ENCODE peak calls at places on chromosomes 16 and 17, in seven cellular contexts. Q is CD8-positive, alpha-beta T cell; D is stimulated activated CD4-positive, alpha-beta T cell treated with anti-CD3 and anti-CD28 coated beads, Interleukin-4, amount 100 ng/mL, for 24 hours; Z is NCI-H1048; S is neural crest cell; U is fibroblast of mammary gland; V is lower leg skin. X is an unnamed sample.

GRCh38 chr17:41547921-41548843 is 20.1 kb upstream of the KRT19 start:
- DNase-seq in V (peak; percentile 92), D (peak; percentile 82), Q (no peak), S (no peak), Z (no peak), U (peak; percentile 98), X (no peak)

GRCh38 chr16:31874354-31875111 is 926 bp downstream of the ZNF267 start:
- DNase-seq in V (no peak), Z (no peak), S (no peak), D (peak; percentile 64), Q (no peak), U (peak; percentile 69), X (no peak)

GRCh38 chr17:78558181-78558850 is 18.9 kb downstream of the DNAH17 start:
- DNase-seq in S (no peak), V (no peak), D (no peak), Q (no peak), U (peak; percentile 47), Z (no peak), X (no peak)

GRCh38 chr16:23420011-23420410 is 33.0 kb downstream of the COG7 start:
- DNase-seq in Z (no peak), U (no peak), Q (no peak), S (no peak), D (no peak), V (no peak), X (no peak)

GRCh38 chr16:11705311-11705710 is 37.1 kb downstream of the SNN start:
- DNase-seq in V (no peak), D (no peak), S (no peak), Q (no peak), U (no peak), Z (no peak), X (no peak)

GRCh38 chr17:65235284-65235683 is 98.1 kb downstream of the RGS9 start:
- DNase-seq in S (no peak), V (no peak), Q (no peak), U (no peak), Z (no peak), D (no peak), X (no peak)

GRCh38 chr17:67258836-67259468 is 14.0 kb upstream of the HELZ start:
- DNase-seq in Z (no peak), D (peak; percentile 16), S (no peak), V (no peak), Q (no peak), U (no peak), X (no peak)

GRCh38 chr17:78986048-78986648 is 6.4 kb upstream of the LGALS3BP start:
- DNase-seq in D (no peak), Q (no peak), Z (no peak), V (no peak), S (no peak), U (peak; percentile 56), X (no peak)

GRCh38 chr17:44910231-44911106 is 4.8 kb downstream of the GFAP start:
- DNase-seq in Z (no peak), U (no peak), Q (no peak), S (no peak), D (no peak), V (no peak), X (no peak)

GRCh38 chr16:58500329-58501241 is 642 bp downstream of the NDRG4 start:
- DNase-seq in S (no peak), Q (no peak), U (no peak), V (peak; percentile 85), D (no peak), Z (no peak), X (no peak)

GRCh38 chr17:29036584-29036983 is 6.4 kb upstream of the PIPOX start:
- DNase-seq in Z (no peak), S (no peak), D (no peak), V (no peak), Q (no peak), U (no peak), X (no peak)

GRCh38 chr17:69500911-69501429 is 86.5 kb downstream of the MAP2K6 start:
- DNase-seq in S (no peak), Z (no peak), V (no peak), Q (no peak), D (no peak), U (no peak), X (no peak)

GRCh38 chr17:78038748-78039288 is 80.3 kb downstream of the TNRC6C start:
- DNase-seq in Z (no peak), U (no peak), Q (no peak), V (no peak), D (no peak), S (no peak), X (no peak)

GRCh38 chr17:66829386-66829864 is 5.5 kb upstream of the CACNG5 start:
- DNase-seq in D (no peak), V (peak; percentile 85), U (peak; percentile 58), Z (no peak), Q (no peak), S (peak; percentile 45), X (no peak)

GRCh38 chr17:82320956-82321927 is 3.8 kb upstream of the CD7 start:
- DNase-seq in V (no peak), U (no peak), Z (no peak), S (peak; percentile 41), Q (peak; percentile 46), D (peak; percentile 87), X (no peak)

GRCh38 chr17:18859256-18859655 is 1.3 kb downstream of the PRPSAP2 start:
- DNase-seq in V (peak; percentile 42), Z (no peak), D (no peak), S (no peak), U (peak; percentile 47), Q (no peak), X (no peak)

GRCh38 chr16:54655171-54655590 is 275.5 kb upstream of the IRX5 start:
- DNase-seq in Q (no peak), D (no peak), S (no peak), U (peak; percentile 10), V (no peak), Z (no peak), X (no peak)

X was measured in NCI-H2081 treated with DMSO at 0.1 percent for 48 hours.